ENCODE peak calls at places on chromosomes 13 and 19, in nine cellular contexts. One of them, this sample, is unnamed.

GRCh38 chr19:46495789-46496099 is at the start of gene PNMA8B:
- DNase-seq in posterior vena cava: peak; percentile 88
- DNase-seq in HuH-7: no peak
- DNase-seq in stimulated activated CD4-positive, alpha-beta T cell treated with anti-CD3 and anti-CD28 coated beads, Interleukin-1b, Interleukin-23, amount 100 ng/mL, for 24 hours: no peak
- DNase-seq in NCI-H510A treated with DMSO at 0.1 percent for 48 hours: peak; percentile 86
- DNase-seq in non-pigmented ciliary epithelial cell: no peak
- DNase-seq in stomach: no peak
- DNase-seq in amniotic stem cell: no peak
- DNase-seq in NCI-H1105 treated with DMSO at 0.1 percent for 48 hours: peak; percentile 93
- DNase-seq in this sample: no peak

GRCh38 chr13:65468628-65469027 is 1761.5 kb downstream of the PCDH9 start:
- DNase-seq in posterior vena cava: no peak
- DNase-seq in HuH-7: no peak
- DNase-seq in stimulated activated CD4-positive, alpha-beta T cell treated with anti-CD3 and anti-CD28 coated beads, Interleukin-1b, Interleukin-23, amount 100 ng/mL, for 24 hours: no peak
- DNase-seq in NCI-H510A treated with DMSO at 0.1 percent for 48 hours: no peak
- DNase-seq in non-pigmented ciliary epithelial cell: peak; percentile 56
- DNase-seq in stomach: no peak
- DNase-seq in amniotic stem cell: no peak
- DNase-seq in NCI-H1105 treated with DMSO at 0.1 percent for 48 hours: no peak
- DNase-seq in this sample: no peak

GRCh38 chr13:51955281-51955771 is 55.9 kb downstream of the ATP7B start:
- DNase-seq in posterior vena cava: no peak
- DNase-seq in HuH-7: no peak
- DNase-seq in stimulated activated CD4-positive, alpha-beta T cell treated with anti-CD3 and anti-CD28 coated beads, Interleukin-1b, Interleukin-23, amount 100 ng/mL, for 24 hours: no peak
- DNase-seq in NCI-H510A treated with DMSO at 0.1 percent for 48 hours: no peak
- DNase-seq in non-pigmented ciliary epithelial cell: no peak
- DNase-seq in stomach: no peak
- DNase-seq in amniotic stem cell: no peak
- DNase-seq in NCI-H1105 treated with DMSO at 0.1 percent for 48 hours: peak; percentile 91
- DNase-seq in this sample: no peak

GRCh38 chr19:18763674-18764590 is 27.2 kb downstream of the COMP start:
- DNase-seq in posterior vena cava: no peak
- DNase-seq in HuH-7: no peak
- DNase-seq in stimulated activated CD4-positive, alpha-beta T cell treated with anti-CD3 and anti-CD28 coated beads, Interleukin-1b, Interleukin-23, amount 100 ng/mL, for 24 hours: no peak
- DNase-seq in NCI-H510A treated with DMSO at 0.1 percent for 48 hours: peak; percentile 37
- DNase-seq in non-pigmented ciliary epithelial cell: no peak
- DNase-seq in stomach: no peak
- DNase-seq in amniotic stem cell: no peak
- DNase-seq in NCI-H1105 treated with DMSO at 0.1 percent for 48 hours: peak; percentile 77
- DNase-seq in this sample: no peak

GRCh38 chr19:30551271-30551670 is 179.1 kb downstream of the ZNF536 start:
- DNase-seq in posterior vena cava: no peak
- DNase-seq in HuH-7: no peak
- DNase-seq in stimulated activated CD4-positive, alpha-beta T cell treated with anti-CD3 and anti-CD28 coated beads, Interleukin-1b, Interleukin-23, amount 100 ng/mL, for 24 hours: no peak
- DNase-seq in NCI-H510A treated with DMSO at 0.1 percent for 48 hours: no peak
- DNase-seq in non-pigmented ciliary epithelial cell: no peak
- DNase-seq in stomach: no peak
- DNase-seq in amniotic stem cell: no peak
- DNase-seq in NCI-H1105 treated with DMSO at 0.1 percent for 48 hours: no peak
- DNase-seq in this sample: peak; percentile 65

GRCh38 chr13:30257433-30258099 is 49.8 kb downstream of the KATNAL1 start:
- DNase-seq in posterior vena cava: no peak
- DNase-seq in HuH-7: no peak
- DNase-seq in stimulated activated CD4-positive, alpha-beta T cell treated with anti-CD3 and anti-CD28 coated beads, Interleukin-1b, Interleukin-23, amount 100 ng/mL, for 24 hours: no peak
- DNase-seq in NCI-H510A treated with DMSO at 0.1 percent for 48 hours: peak; percentile 1
- DNase-seq in non-pigmented ciliary epithelial cell: no peak
- DNase-seq in stomach: no peak
- DNase-seq in amniotic stem cell: no peak
- DNase-seq in NCI-H1105 treated with DMSO at 0.1 percent for 48 hours: no peak
- DNase-seq in this sample: no peak

GRCh38 chr19:40411125-40411842 is 1.9 kb downstream of the PRX start:
- DNase-seq in posterior vena cava: no peak
- DNase-seq in HuH-7: no peak
- DNase-seq in stimulated activated CD4-positive, alpha-beta T cell treated with anti-CD3 and anti-CD28 coated beads, Interleukin-1b, Interleukin-23, amount 100 ng/mL, for 24 hours: no peak
- DNase-seq in NCI-H510A treated with DMSO at 0.1 percent for 48 hours: no peak
- DNase-seq in non-pigmented ciliary epithelial cell: no peak
- DNase-seq in stomach: no peak
- DNase-seq in amniotic stem cell: no peak
- DNase-seq in NCI-H1105 treated with DMSO at 0.1 percent for 48 hours: no peak
- DNase-seq in this sample: no peak

GRCh38 chr13:113648218-113648615 is 9.8 kb downstream of the ATP4B start:
- DNase-seq in posterior vena cava: peak; percentile 43
- DNase-seq in HuH-7: no peak
- DNase-seq in stimulated activated CD4-positive, alpha-beta T cell treated with anti-CD3 and anti-CD28 coated beads, Interleukin-1b, Interleukin-23, amount 100 ng/mL, for 24 hours: no peak
- DNase-seq in NCI-H510A treated with DMSO at 0.1 percent for 48 hours: no peak
- DNase-seq in non-pigmented ciliary epithelial cell: no peak
- DNase-seq in stomach: peak; percentile 25
- DNase-seq in amniotic stem cell: no peak
- DNase-seq in NCI-H1105 treated with DMSO at 0.1 percent for 48 hours: peak; percentile 83
- DNase-seq in this sample: peak; percentile 82

GRCh38 chr13:46113596-46113995 is 8.8 kb upstream of the CPB2 start:
- DNase-seq in posterior vena cava: no peak
- DNase-seq in HuH-7: no peak
- DNase-seq in stimulated activated CD4-positive, alpha-beta T cell treated with anti-CD3 and anti-CD28 coated beads, Interleukin-1b, Interleukin-23, amount 100 ng/mL, for 24 hours: no peak
- DNase-seq in NCI-H510A treated with DMSO at 0.1 percent for 48 hours: no peak
- DNase-seq in non-pigmented ciliary epithelial cell: peak; percentile 27
- DNase-seq in stomach: no peak
- DNase-seq in amniotic stem cell: no peak
- DNase-seq in NCI-H1105 treated with DMSO at 0.1 percent for 48 hours: no peak
- DNase-seq in this sample: no peak

GRCh38 chr13:74465279-74465678 is 331.1 kb upstream of the KLF12 start:
- DNase-seq in posterior vena cava: no peak
- DNase-seq in HuH-7: no peak
- DNase-seq in stimulated activated CD4-positive, alpha-beta T cell treated with anti-CD3 and anti-CD28 coated beads, Interleukin-1b, Interleukin-23, amount 100 ng/mL, for 24 hours: no peak
- DNase-seq in NCI-H510A treated with DMSO at 0.1 percent for 48 hours: no peak
- DNase-seq in non-pigmented ciliary epithelial cell: no peak
- DNase-seq in stomach: no peak
- DNase-seq in amniotic stem cell: no peak
- DNase-seq in NCI-H1105 treated with DMSO at 0.1 percent for 48 hours: no peak
- DNase-seq in this sample: no peak

GRCh38 chr19:35556025-35556590 is 7.3 kb downstream of the ATP4A start:
- DNase-seq in posterior vena cava: no peak
- DNase-seq in HuH-7: no peak
- DNase-seq in stimulated activated CD4-positive, alpha-beta T cell treated with anti-CD3 and anti-CD28 coated beads, Interleukin-1b, Interleukin-23, amount 100 ng/mL, for 24 hours: no peak
- DNase-seq in NCI-H510A treated with DMSO at 0.1 percent for 48 hours: no peak
- DNase-seq in non-pigmented ciliary epithelial cell: no peak
- DNase-seq in stomach: no peak
- DNase-seq in amniotic stem cell: no peak
- DNase-seq in NCI-H1105 treated with DMSO at 0.1 percent for 48 hours: no peak
- DNase-seq in this sample: no peak

GRCh38 chr13:113652404-113653263 is 5.4 kb downstream of the ATP4B start:
- DNase-seq in posterior vena cava: peak; percentile 46
- DNase-seq in HuH-7: no peak
- DNase-seq in stimulated activated CD4-positive, alpha-beta T cell treated with anti-CD3 and anti-CD28 coated beads, Interleukin-1b, Interleukin-23, amount 100 ng/mL, for 24 hours: no peak
- DNase-seq in NCI-H510A treated with DMSO at 0.1 percent for 48 hours: no peak
- DNase-seq in non-pigmented ciliary epithelial cell: no peak
- DNase-seq in stomach: peak; percentile 21
- DNase-seq in amniotic stem cell: no peak
- DNase-seq in NCI-H1105 treated with DMSO at 0.1 percent for 48 hours: no peak
- DNase-seq in this sample: peak; percentile 67

GRCh38 chr13:93280688-93281087 is 54.1 kb downstream of the GPC6 start:
- DNase-seq in posterior vena cava: no peak
- DNase-seq in HuH-7: no peak
- DNase-seq in stimulated activated CD4-positive, alpha-beta T cell treated with anti-CD3 and anti-CD28 coated beads, Interleukin-1b, Interleukin-23, amount 100 ng/mL, for 24 hours: no peak
- DNase-seq in NCI-H510A treated with DMSO at 0.1 percent for 48 hours: no peak
- DNase-seq in non-pigmented ciliary epithelial cell: no peak
- DNase-seq in stomach: no peak
- DNase-seq in amniotic stem cell: no peak
- DNase-seq in NCI-H1105 treated with DMSO at 0.1 percent for 48 hours: no peak
- DNase-seq in this sample: no peak

GRCh38 chr13:39036212-39036611 is 1.7 kb downstream of the PROSER1 start:
- DNase-seq in posterior vena cava: no peak
- DNase-seq in HuH-7: no peak
- DNase-seq in stimulated activated CD4-positive, alpha-beta T cell treated with anti-CD3 and anti-CD28 coated beads, Interleukin-1b, Interleukin-23, amount 100 ng/mL, for 24 hours: no peak
- DNase-seq in NCI-H510A treated with DMSO at 0.1 percent for 48 hours: no peak
- DNase-seq in non-pigmented ciliary epithelial cell: no peak
- DNase-seq in stomach: no peak
- DNase-seq in amniotic stem cell: no peak
- DNase-seq in NCI-H1105 treated with DMSO at 0.1 percent for 48 hours: peak; percentile 2
- DNase-seq in this sample: no peak

GRCh38 chr13:40058757-40059236 is 403.3 kb downstream of the COG6 start:
- DNase-seq in posterior vena cava: no peak
- DNase-seq in HuH-7: no peak
- DNase-seq in stimulated activated CD4-positive, alpha-beta T cell treated with anti-CD3 and anti-CD28 coated beads, Interleukin-1b, Interleukin-23, amount 100 ng/mL, for 24 hours: no peak
- DNase-seq in NCI-H510A treated with DMSO at 0.1 percent for 48 hours: no peak
- DNase-seq in non-pigmented ciliary epithelial cell: no peak
- DNase-seq in stomach: no peak
- DNase-seq in amniotic stem cell: no peak
- DNase-seq in NCI-H1105 treated with DMSO at 0.1 percent for 48 hours: no peak
- DNase-seq in this sample: no peak

GRCh38 chr19:15288146-15288963 is 44.0 kb downstream of the BRD4 start:
- DNase-seq in posterior vena cava: peak; percentile 80
- DNase-seq in HuH-7: no peak
- DNase-seq in stimulated activated CD4-positive, alpha-beta T cell treated with anti-CD3 and anti-CD28 coated beads, Interleukin-1b, Interleukin-23, amount 100 ng/mL, for 24 hours: no peak
- DNase-seq in NCI-H510A treated with DMSO at 0.1 percent for 48 hours: peak; percentile 38
- DNase-seq in non-pigmented ciliary epithelial cell: no peak
- DNase-seq in stomach: peak; percentile 41
- DNase-seq in amniotic stem cell: no peak
- DNase-seq in NCI-H1105 treated with DMSO at 0.1 percent for 48 hours: no peak
- DNase-seq in this sample: no peak

GRCh38 chr13:73171926-73172325 is 113.1 kb downstream of the KLF5 start:
- DNase-seq in posterior vena cava: no peak
- DNase-seq in HuH-7: no peak
- DNase-seq in stimulated activated CD4-positive, alpha-beta T cell treated with anti-CD3 and anti-CD28 coated beads, Interleukin-1b, Interleukin-23, amount 100 ng/mL, for 24 hours: no peak
- DNase-seq in NCI-H510A treated with DMSO at 0.1 percent for 48 hours: no peak
- DNase-seq in non-pigmented ciliary epithelial cell: no peak
- DNase-seq in stomach: no peak
- DNase-seq in amniotic stem cell: no peak
- DNase-seq in NCI-H1105 treated with DMSO at 0.1 percent for 48 hours: no peak
- DNase-seq in this sample: no peak

GRCh38 chr13:21014666-21015170 is 46.7 kb downstream of the LATS2 start:
- DNase-seq in posterior vena cava: peak; percentile 86
- DNase-seq in HuH-7: peak; percentile 44
- DNase-seq in stimulated activated CD4-positive, alpha-beta T cell treated with anti-CD3 and anti-CD28 coated beads, Interleukin-1b, Interleukin-23, amount 100 ng/mL, for 24 hours: no peak
- DNase-seq in NCI-H510A treated with DMSO at 0.1 percent for 48 hours: peak; percentile 8
- DNase-seq in non-pigmented ciliary epithelial cell: no peak
- DNase-seq in stomach: no peak
- DNase-seq in amniotic stem cell: peak; percentile 55
- DNase-seq in NCI-H1105 treated with DMSO at 0.1 percent for 48 hours: no peak
- DNase-seq in this sample: peak; percentile 82

GRCh38 chr19:33689138-33689746 is 67.5 kb downstream of the CHST8 start:
- DNase-seq in posterior vena cava: peak; percentile 76
- DNase-seq in HuH-7: no peak
- DNase-seq in stimulated activated CD4-positive, alpha-beta T cell treated with anti-CD3 and anti-CD28 coated beads, Interleukin-1b, Interleukin-23, amount 100 ng/mL, for 24 hours: no peak
- DNase-seq in NCI-H510A treated with DMSO at 0.1 percent for 48 hours: no peak
- DNase-seq in non-pigmented ciliary epithelial cell: no peak
- DNase-seq in stomach: no peak
- DNase-seq in amniotic stem cell: no peak
- DNase-seq in NCI-H1105 treated with DMSO at 0.1 percent for 48 hours: no peak
- DNase-seq in this sample: peak; percentile 79

GRCh38 chr19:6719992-6720368 is 470 bp downstream of the C3 start:
- DNase-seq in posterior vena cava: no peak
- DNase-seq in HuH-7: no peak
- DNase-seq in stimulated activated CD4-positive, alpha-beta T cell treated with anti-CD3 and anti-CD28 coated beads, Interleukin-1b, Interleukin-23, amount 100 ng/mL, for 24 hours: no peak
- DNase-seq in NCI-H510A treated with DMSO at 0.1 percent for 48 hours: no peak
- DNase-seq in non-pigmented ciliary epithelial cell: no peak
- DNase-seq in stomach: no peak
- DNase-seq in amniotic stem cell: no peak
- DNase-seq in NCI-H1105 treated with DMSO at 0.1 percent for 48 hours: no peak
- DNase-seq in this sample: no peak

GRCh38 chr13:109998808-109999528 is 212.6 kb upstream of the IRS2 start:
- DNase-seq in posterior vena cava: no peak
- DNase-seq in HuH-7: no peak
- DNase-seq in stimulated activated CD4-positive, alpha-beta T cell treated with anti-CD3 and anti-CD28 coated beads, Interleukin-1b, Interleukin-23, amount 100 ng/mL, for 24 hours: no peak
- DNase-seq in NCI-H510A treated with DMSO at 0.1 percent for 48 hours: no peak
- DNase-seq in non-pigmented ciliary epithelial cell: peak; percentile 92
- DNase-seq in stomach: no peak
- DNase-seq in amniotic stem cell: peak; percentile 86
- DNase-seq in NCI-H1105 treated with DMSO at 0.1 percent for 48 hours: no peak
- DNase-seq in this sample: no peak

GRCh38 chr19:5046339-5047039 is 77.6 kb downstream of the KDM4B start:
- DNase-seq in posterior vena cava: no peak
- DNase-seq in HuH-7: peak; percentile 91
- DNase-seq in stimulated activated CD4-positive, alpha-beta T cell treated with anti-CD3 and anti-CD28 coated beads, Interleukin-1b, Interleukin-23, amount 100 ng/mL, for 24 hours: no peak
- DNase-seq in NCI-H510A treated with DMSO at 0.1 percent for 48 hours: peak; percentile 99
- DNase-seq in non-pigmented ciliary epithelial cell: no peak
- DNase-seq in stomach: peak; percentile 83
- DNase-seq in amniotic stem cell: no peak
- DNase-seq in NCI-H1105 treated with DMSO at 0.1 percent for 48 hours: peak; percentile 98
- DNase-seq in this sample: no peak

GRCh38 chr13:52785721-52786120 is 46.1 kb upstream of the CNMD start:
- DNase-seq in posterior vena cava: no peak
- DNase-seq in HuH-7: no peak
- DNase-seq in stimulated activated CD4-positive, alpha-beta T cell treated with anti-CD3 and anti-CD28 coated beads, Interleukin-1b, Interleukin-23, amount 100 ng/mL, for 24 hours: no peak
- DNase-seq in NCI-H510A treated with DMSO at 0.1 percent for 48 hours: no peak
- DNase-seq in non-pigmented ciliary epithelial cell: no peak
- DNase-seq in stomach: no peak
- DNase-seq in amniotic stem cell: no peak
- DNase-seq in NCI-H1105 treated with DMSO at 0.1 percent for 48 hours: no peak
- DNase-seq in this sample: no peak

GRCh38 chr19:13872695-13873389 is 4.1 kb upstream of the NANOS3 start:
- DNase-seq in posterior vena cava: no peak
- DNase-seq in HuH-7: peak; percentile 76
- DNase-seq in stimulated activated CD4-positive, alpha-beta T cell treated with anti-CD3 and anti-CD28 coated beads, Interleukin-1b, Interleukin-23, amount 100 ng/mL, for 24 hours: no peak
- DNase-seq in NCI-H510A treated with DMSO at 0.1 percent for 48 hours: no peak
- DNase-seq in non-pigmented ciliary epithelial cell: no peak
- DNase-seq in stomach: no peak
- DNase-seq in amniotic stem cell: no peak
- DNase-seq in NCI-H1105 treated with DMSO at 0.1 percent for 48 hours: peak; percentile 44
- DNase-seq in this sample: no peak

GRCh38 chr13:51759240-51759639 is 44.7 kb downstream of the DHRS12 start:
- DNase-seq in posterior vena cava: no peak
- DNase-seq in HuH-7: no peak
- DNase-seq in stimulated activated CD4-positive, alpha-beta T cell treated with anti-CD3 and anti-CD28 coated beads, Interleukin-1b, Interleukin-23, amount 100 ng/mL, for 24 hours: no peak
- DNase-seq in NCI-H510A treated with DMSO at 0.1 percent for 48 hours: no peak
- DNase-seq in non-pigmented ciliary epithelial cell: no peak
- DNase-seq in stomach: no peak
- DNase-seq in amniotic stem cell: no peak
- DNase-seq in NCI-H1105 treated with DMSO at 0.1 percent for 48 hours: no peak
- DNase-seq in this sample: no peak

GRCh38 chr19:47490847-47491246 is 6.8 kb upstream of the KPTN start:
- DNase-seq in posterior vena cava: peak; percentile 71
- DNase-seq in HuH-7: no peak
- DNase-seq in stimulated activated CD4-positive, alpha-beta T cell treated with anti-CD3 and anti-CD28 coated beads, Interleukin-1b, Interleukin-23, amount 100 ng/mL, for 24 hours: no peak
- DNase-seq in NCI-H510A treated with DMSO at 0.1 percent for 48 hours: no peak
- DNase-seq in non-pigmented ciliary epithelial cell: no peak
- DNase-seq in stomach: no peak
- DNase-seq in amniotic stem cell: no peak
- DNase-seq in NCI-H1105 treated with DMSO at 0.1 percent for 48 hours: no peak
- DNase-seq in this sample: no peak

GRCh38 chr19:29485293-29485692 is 40.5 kb upstream of the VSTM2B start:
- DNase-seq in posterior vena cava: peak; percentile 62
- DNase-seq in HuH-7: no peak
- DNase-seq in stimulated activated CD4-positive, alpha-beta T cell treated with anti-CD3 and anti-CD28 coated beads, Interleukin-1b, Interleukin-23, amount 100 ng/mL, for 24 hours: no peak
- DNase-seq in NCI-H510A treated with DMSO at 0.1 percent for 48 hours: no peak
- DNase-seq in non-pigmented ciliary epithelial cell: no peak
- DNase-seq in stomach: peak; percentile 16
- DNase-seq in amniotic stem cell: no peak
- DNase-seq in NCI-H1105 treated with DMSO at 0.1 percent for 48 hours: no peak
- DNase-seq in this sample: peak; percentile 41

GRCh38 chr13:104869501-104869900 is 1666.0 kb downstream of the EFNB2 start:
- DNase-seq in posterior vena cava: no peak
- DNase-seq in HuH-7: no peak
- DNase-seq in stimulated activated CD4-positive, alpha-beta T cell treated with anti-CD3 and anti-CD28 coated beads, Interleukin-1b, Interleukin-23, amount 100 ng/mL, for 24 hours: no peak
- DNase-seq in NCI-H510A treated with DMSO at 0.1 percent for 48 hours: no peak
- DNase-seq in non-pigmented ciliary epithelial cell: peak; percentile 5
- DNase-seq in stomach: no peak
- DNase-seq in amniotic stem cell: no peak
- DNase-seq in NCI-H1105 treated with DMSO at 0.1 percent for 48 hours: no peak
- DNase-seq in this sample: no peak

GRCh38 chr13:21124853-21125252 is 51.5 kb downstream of the SKA3 start:
- DNase-seq in posterior vena cava: no peak
- DNase-seq in HuH-7: no peak
- DNase-seq in stimulated activated CD4-positive, alpha-beta T cell treated with anti-CD3 and anti-CD28 coated beads, Interleukin-1b, Interleukin-23, amount 100 ng/mL, for 24 hours: no peak
- DNase-seq in NCI-H510A treated with DMSO at 0.1 percent for 48 hours: peak; percentile 83
- DNase-seq in non-pigmented ciliary epithelial cell: no peak
- DNase-seq in stomach: no peak
- DNase-seq in amniotic stem cell: no peak
- DNase-seq in NCI-H1105 treated with DMSO at 0.1 percent for 48 hours: peak; percentile 51
- DNase-seq in this sample: peak; percentile 60

GRCh38 chr19:2495130-2495641 is 19.3 kb downstream of the GADD45B start:
- DNase-seq in posterior vena cava: peak; percentile 94
- DNase-seq in HuH-7: no peak
- DNase-seq in stimulated activated CD4-positive, alpha-beta T cell treated with anti-CD3 and anti-CD28 coated beads, Interleukin-1b, Interleukin-23, amount 100 ng/mL, for 24 hours: no peak
- DNase-seq in NCI-H510A treated with DMSO at 0.1 percent for 48 hours: no peak
- DNase-seq in non-pigmented ciliary epithelial cell: no peak
- DNase-seq in stomach: peak; percentile 96
- DNase-seq in amniotic stem cell: peak; percentile 66
- DNase-seq in NCI-H1105 treated with DMSO at 0.1 percent for 48 hours: no peak
- DNase-seq in this sample: peak; percentile 93

GRCh38 chr13:32415019-32415418 is 12.9 kb downstream of the N4BP2L1 start:
- DNase-seq in posterior vena cava: no peak
- DNase-seq in HuH-7: peak; percentile 32
- DNase-seq in stimulated activated CD4-positive, alpha-beta T cell treated with anti-CD3 and anti-CD28 coated beads, Interleukin-1b, Interleukin-23, amount 100 ng/mL, for 24 hours: no peak
- DNase-seq in NCI-H510A treated with DMSO at 0.1 percent for 48 hours: no peak
- DNase-seq in non-pigmented ciliary epithelial cell: no peak
- DNase-seq in stomach: no peak
- DNase-seq in amniotic stem cell: no peak
- DNase-seq in NCI-H1105 treated with DMSO at 0.1 percent for 48 hours: no peak
- DNase-seq in this sample: no peak

This sample was measured in mesenteric fat pad.